ENCODE peak calls at places on chromosomes 3 and 15, in five cellular contexts. D is ovary, N is adrenal gland, I is GM12878, W is gastrocnemius medialis. Z is an unnamed sample.

GRCh38 chr3:17801131-17801530 is 58.7 kb upstream of the TBC1D5 start:
- DNase-seq in W (no peak), I (no peak), N (no peak), D (no peak), Z (no peak)

GRCh38 chr3:11475324-11475723 is 168.4 kb downstream of the VGLL4 start:
- DNase-seq in W (no peak), I (no peak), N (no peak), D (no peak), Z (no peak)

GRCh38 chr3:60703008-60703407 is 548.2 kb downstream of the FHIT start:
- DNase-seq in I (no peak), N (peak; percentile 51), D (no peak), W (no peak), Z (no peak)

GRCh38 chr3:190222916-190223315 is 99.3 kb downstream of the CLDN1 start:
- DNase-seq in W (no peak), N (no peak), I (no peak), D (no peak), Z (no peak)

GRCh38 chr15:29319823-29320222 is 50.2 kb upstream of the NSMCE3 start:
- DNase-seq in W (no peak), I (no peak), N (no peak), D (no peak), Z (no peak)

GRCh38 chr3:24351779-24352469 is 142.7 kb downstream of the THRB start:
- DNase-seq in W (no peak), D (peak; percentile 66), I (no peak), N (peak; percentile 65), Z (no peak)

GRCh38 chr15:82788496-82788895 is 17.4 kb downstream of the FSD2 start:
- DNase-seq in I (no peak), W (no peak), N (no peak), D (no peak), Z (no peak)

GRCh38 chr3:190486908-190487607 is 26.8 kb upstream of the IL1RAP start:
- DNase-seq in N (no peak), D (no peak), W (no peak), I (no peak), Z (no peak)

GRCh38 chr3:15399970-15400369 is 27.4 kb downstream of the METTL6 start:
- DNase-seq in D (no peak), I (no peak), W (no peak), N (no peak), Z (no peak)

GRCh38 chr15:56699743-56700142 is 33.6 kb downstream of the ZNF280D start:
- DNase-seq in D (no peak), I (no peak), W (no peak), N (no peak), Z (no peak)

GRCh38 chr15:56805466-56806146 is 72.3 kb upstream of the ZNF280D start:
- DNase-seq in D (peak; percentile 59), W (peak; percentile 30), I (no peak), N (peak; percentile 74), Z (no peak)

GRCh38 chr15:99427210-99427609 is 138.6 kb upstream of the MEF2A start:
- DNase-seq in N (no peak), D (no peak), W (no peak), I (no peak), Z (no peak)

GRCh38 chr3:123290107-123290930 is 88.6 kb downstream of the SEC22A start:
- DNase-seq in W (no peak), D (no peak), N (peak; percentile 43), I (no peak), Z (peak; percentile 78)

GRCh38 chr15:96339662-96340347 is 9.3 kb downstream of the NR2F2 start:
- DNase-seq in D (peak; percentile 29), I (no peak), N (no peak), W (no peak), Z (no peak)

GRCh38 chr15:29668120-29668602 is 154.1 kb downstream of the TJP1 start:
- DNase-seq in N (peak; percentile 88), I (peak; percentile 2), D (peak; percentile 32), W (no peak), Z (no peak)

DNA sequence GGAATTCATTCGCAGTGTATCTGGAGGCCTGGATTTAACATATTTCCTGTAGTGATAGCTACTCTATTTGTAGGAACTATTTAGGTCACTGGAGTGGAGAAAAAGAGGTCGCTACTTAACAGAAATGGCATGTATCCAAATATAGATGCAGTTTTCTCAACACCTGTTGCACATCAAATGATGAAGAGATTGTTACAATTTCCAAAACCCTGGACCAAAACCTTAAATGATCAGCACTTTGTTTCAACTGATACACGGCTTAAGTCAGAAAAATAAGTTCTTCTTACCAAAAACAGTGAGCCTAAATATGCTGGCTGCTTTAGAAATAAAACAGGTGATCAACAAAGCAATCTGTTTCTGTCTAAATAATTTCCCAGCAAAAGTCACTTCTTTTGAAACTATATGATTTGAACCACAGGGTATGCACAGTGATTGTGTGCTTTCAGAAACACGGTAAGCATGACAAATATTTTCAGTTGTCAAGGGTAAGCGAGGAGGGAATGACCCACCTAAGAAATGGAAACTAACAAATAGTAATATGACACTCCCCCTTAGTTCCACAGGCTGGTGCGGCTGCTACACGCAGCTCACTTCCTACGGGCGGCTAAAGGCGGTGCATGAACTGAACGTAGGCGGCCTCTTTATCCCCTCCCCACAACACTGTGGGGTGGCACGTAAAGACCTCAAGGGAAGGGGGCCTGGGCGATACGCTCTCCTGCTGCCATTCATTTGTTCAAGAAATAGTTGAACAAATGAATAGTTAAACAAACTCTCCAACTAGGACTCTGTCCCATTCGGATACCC is 1.1 kb downstream of the EHD4 start:
- DNase-seq in N (peak; percentile 71), I (peak; percentile 89), W (peak; percentile 45), D (peak; percentile 61), Z (peak; percentile 61)
- TF ChIP-seq POLR2A in N (no peak), I (peak; percentile 71), W (peak; percentile 44), D (no peak), Z (no peak)

DNA sequence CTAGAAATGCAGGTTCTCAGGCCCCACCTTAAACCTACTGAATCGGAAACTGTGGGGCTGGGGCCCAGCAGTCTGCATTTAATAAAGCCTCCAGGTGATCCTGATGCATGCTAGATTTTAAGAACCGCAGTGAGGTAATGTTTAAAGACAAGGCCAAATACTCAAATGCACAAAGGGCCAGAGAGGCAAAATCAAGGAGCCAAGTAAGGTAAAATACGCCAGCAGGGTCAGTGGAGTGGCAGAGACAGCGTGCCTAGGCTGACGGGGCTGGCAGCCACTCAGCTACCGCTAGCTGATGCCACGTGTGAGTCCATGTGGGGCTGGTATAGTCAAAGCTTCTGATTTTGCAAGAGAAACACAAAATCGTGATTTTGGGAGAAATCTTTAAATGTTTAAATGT is 136.4 kb upstream of the RAD18 start:
- DNase-seq in D (no peak), I (no peak), W (no peak), N (no peak), Z (no peak)
- H3K36me3 ChIP-seq in D (no peaks in the 10 kb centered on the region), I (no peaks in the 10 kb centered on the region), W (no peaks in the 10 kb centered on the region), N (peaks cover 6% of the 10 kb centered on the region), Z (no peaks in the 10 kb centered on the region)

GRCh38 chr15:85636351-85636750 is 158.4 kb downstream of the KLHL25 start:
- DNase-seq in W (no peak), N (no peak), D (no peak), I (no peak), Z (no peak)
- H3K4me1 ChIP-seq in W (peaks cover 65% of the 10 kb centered on the region), N (peaks cover 41% of the 10 kb centered on the region), D (peaks cover 7% of the 10 kb centered on the region), I (no peaks in the 10 kb centered on the region), Z (peaks cover 24% of the 10 kb centered on the region)

GRCh38 chr15:101042320-101042719 is 123.2 kb downstream of the LRRK1 start:
- DNase-seq in D (peak; percentile 12), W (no peak), I (no peak), N (no peak), Z (peak; percentile 84)
- TF ChIP-seq POLR2A in D (no peak), W (no peak), I (no peak), N (no peak), Z (no peak)

GRCh38 chr3:8539419-8539818 is 37.8 kb downstream of the LMCD1 start:
- DNase-seq in N (no peak), D (no peak), I (no peak), W (no peak), Z (no peak)

GRCh38 chr3:8538904-8539303 is 37.3 kb downstream of the LMCD1 start:
- DNase-seq in I (no peak), W (no peak), D (no peak), N (no peak), Z (no peak)

GRCh38 chr3:8542190-8542980 is 40.8 kb downstream of the LMCD1 start:
- DNase-seq in D (no peak), I (no peak), N (no peak), W (no peak), Z (no peak)

GRCh38 chr3:8541486-8541885 is 39.9 kb downstream of the LMCD1 start:
- DNase-seq in D (no peak), N (no peak), I (no peak), W (no peak), Z (no peak)

DNA sequence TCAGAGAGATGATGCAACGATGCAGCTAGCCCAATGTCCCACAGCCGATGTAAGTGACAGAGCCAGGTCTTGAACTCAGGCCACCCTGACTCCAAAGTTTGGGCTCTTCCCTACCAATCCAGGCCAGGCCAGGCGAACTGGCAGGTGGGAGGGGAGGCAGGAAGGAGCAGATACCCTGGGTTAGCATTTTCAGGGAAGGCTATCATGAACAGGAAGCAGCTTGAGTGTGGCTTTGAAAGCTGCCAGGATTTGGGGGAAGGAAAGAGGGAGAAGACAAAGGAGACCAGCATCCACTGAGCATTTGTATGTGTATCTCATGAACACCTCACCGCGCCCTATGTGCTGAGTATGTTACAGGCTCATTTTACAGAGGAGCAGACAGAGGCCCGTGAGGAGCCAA is 38.8 kb downstream of the LMCD1 start:
- DNase-seq in D (no peak), N (no peak), I (no peak), W (no peak), Z (no peak)
- H3K36me3 ChIP-seq in D (no peaks in the 10 kb centered on the region), N (no peaks in the 10 kb centered on the region), I (no peaks in the 10 kb centered on the region), W (peaks cover 5% of the 10 kb centered on the region), Z (peaks cover 8% of the 10 kb centered on the region)

Z was measured in vagina.